ENCODE peak calls at places on chromosomes 12 and 14, in eight cellular contexts. S is hepatocyte, V is heart left ventricle, N is upper lobe of right lung, L is mesendoderm, Q is pancreas, G is lung, X is fibroblast of lung. B is an unnamed sample.
A peak's percentile ranks its signal among the peaks of the same experiment; 100 is the strongest.

GRCh38 chr14:79251278-79251677 is 960.0 kb downstream of the DIO2 start:
- DNase-seq in V (no peak), S (no peak), G (no peak), L (no peak), Q (no peak), X (no peak), N (no peak), B (no peak)

GRCh38 chr12:44246481-44247105 is 410.7 kb downstream of the TMEM117 start:
- DNase-seq in L (no peak), X (peak; percentile 72), N (no peak), G (no peak), V (no peak), S (no peak), Q (no peak), B (no peak)

GRCh38 chr14:51167587-51168219 is 72.3 kb upstream of the TMX1 start:
- DNase-seq in N (no peak), S (no peak), V (no peak), X (peak; percentile 61), L (no peak), G (no peak), Q (no peak), B (no peak)

GRCh38 chr14:97833291-97833690 is 1036.1 kb downstream of the VRK1 start:
- DNase-seq in L (no peak), S (no peak), Q (no peak), V (no peak), N (no peak), G (no peak), X (no peak), B (no peak)

GRCh38 chr12:6373022-6373787 is 2.2 kb downstream of the SCNN1A start:
- DNase-seq in G (no peak), L (no peak), X (no peak), V (no peak), N (no peak), Q (no peak), S (no peak), B (peak; percentile 62)

GRCh38 chr12:129723260-129723659 is 180.6 kb downstream of the TMEM132D start:
- DNase-seq in N (no peak), V (no peak), S (no peak), G (no peak), Q (no peak), L (no peak), X (no peak), B (no peak)

GRCh38 chr12:132881853-132882252 is 5.6 kb downstream of the CHFR start:
- DNase-seq in Q (no peak), L (no peak), N (no peak), S (no peak), X (peak; percentile 6), G (no peak), V (no peak), B (no peak)

GRCh38 chr12:114812858-114813761 is 129.1 kb upstream of the TBX3 start:
- DNase-seq in L (peak; percentile 40), X (peak; percentile 46), V (no peak), S (peak; percentile 63), G (no peak), Q (no peak), N (no peak), B (no peak)

GRCh38 chr12:53676715-53677611 is 1.1 kb upstream of the ATP5MC2 start:
- DNase-seq in S (peak; percentile 35), V (peak; percentile 52), G (no peak), Q (peak; percentile 58), N (peak; percentile 73), L (peak; percentile 85), X (peak; percentile 35), B (peak; percentile 41)

GRCh38 chr12:91778091-91778819 is 367.4 kb downstream of the BTG1 start:
- DNase-seq in Q (no peak), X (peak; percentile 30), L (no peak), S (peak; percentile 8), N (no peak), V (no peak), G (no peak), B (no peak)
- H3K4me3 ChIP-seq in Q (no peak overlapping the region), X (peak overlapping the region; percentile 4), L (no peak overlapping the region), S (no peak overlapping the region), N (no peak overlapping the region), V (no peak overlapping the region), G (no peak overlapping the region), B (no peak overlapping the region)

GRCh38 chr12:4275869-4276253 is 2.3 kb downstream of the CCND2 start:
- DNase-seq in G (no peak), S (no peak), L (peak; percentile 53), Q (no peak), X (no peak), V (no peak), N (no peak), B (peak; percentile 49)

GRCh38 chr12:4274960-4275868 is 1.7 kb downstream of the CCND2 start:
- DNase-seq in S (peak; percentile 53), X (no peak), V (no peak), G (no peak), N (no peak), L (no peak), Q (no peak), B (no peak)

GRCh38 chr12:4277856-4278581 is 4.5 kb downstream of the CCND2 start:
- DNase-seq in V (peak; percentile 41), S (no peak), G (no peak), Q (no peak), N (no peak), L (no peak), X (no peak), B (no peak)

GRCh38 chr12:4277205-4277543 is 3.6 kb downstream of the CCND2 start:
- DNase-seq in Q (no peak), G (no peak), N (no peak), X (no peak), V (no peak), S (no peak), L (no peak), B (no peak)

DNA sequence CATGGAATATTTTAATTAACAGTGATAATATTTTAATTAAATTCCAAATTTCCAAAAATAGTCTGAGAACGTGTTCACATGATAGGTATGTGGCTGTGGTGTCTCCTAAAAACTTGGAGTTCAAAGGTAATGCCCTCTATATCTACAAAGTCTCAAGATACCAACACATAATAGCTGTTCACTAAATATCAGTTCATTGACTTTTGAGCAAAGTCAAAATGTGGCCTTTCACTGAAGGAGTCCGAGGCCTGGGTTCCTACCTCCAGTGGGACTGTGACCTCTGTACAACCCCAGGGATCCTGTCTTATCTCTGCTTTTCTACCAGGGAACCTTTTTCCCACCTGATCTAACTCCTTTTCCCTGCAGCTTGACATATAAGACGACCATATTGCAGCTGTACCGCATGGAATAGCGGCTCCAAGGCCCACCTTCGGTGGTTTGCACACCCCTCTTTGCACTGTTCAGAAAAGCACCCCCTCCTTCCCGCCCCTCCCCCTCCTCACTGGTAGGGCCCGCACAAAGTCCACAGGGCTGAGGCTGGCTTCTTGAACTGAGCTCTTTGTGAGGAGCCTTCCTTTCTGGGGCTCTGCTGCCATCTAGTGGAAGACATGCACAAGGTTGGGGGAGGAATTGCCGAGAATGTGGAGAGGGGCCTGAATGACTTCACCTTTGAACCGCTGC is 3.1 kb downstream of the CCND2 start:
- DNase-seq in V (peak; percentile 90), X (peak; percentile 78), N (peak; percentile 87), S (peak; percentile 94), L (peak; percentile 97), G (peak; percentile 93), Q (peak; percentile 84), B (peak; percentile 90)
- H3K4me1 ChIP-seq in V (peaks cover 46% of the 10 kb centered on the region), X (peaks cover 2% of the 10 kb centered on the region), N (peaks cover 60% of the 10 kb centered on the region), S (peaks cover 64% of the 10 kb centered on the region), L (peaks cover 10% of the 10 kb centered on the region), G (peaks cover 19% of the 10 kb centered on the region), Q (peaks cover 16% of the 10 kb centered on the region), B (peaks cover 73% of the 10 kb centered on the region)

DNA sequence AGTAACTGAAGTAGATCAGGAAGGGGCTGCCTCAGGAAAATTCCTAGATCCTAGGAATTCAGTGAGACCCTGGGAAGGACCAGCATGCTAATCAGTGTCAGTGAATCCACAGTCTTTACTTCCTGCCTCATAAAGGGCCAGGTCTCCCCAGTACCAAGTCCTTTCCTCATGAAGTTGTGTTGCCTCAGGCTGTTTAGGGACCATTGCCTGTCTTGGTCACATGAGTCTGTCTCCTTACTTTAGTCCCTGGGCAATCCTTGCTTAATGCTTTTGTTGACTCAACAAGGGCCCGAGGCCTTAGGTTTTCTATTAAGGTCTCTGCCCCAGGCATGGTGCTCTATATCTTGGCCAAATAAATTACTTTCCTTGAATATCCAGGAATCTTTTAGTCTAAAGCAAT is 16.1 kb upstream of the ATF1 start:
- DNase-seq in X (no peak), S (peak; percentile 26), V (no peak), L (peak; percentile 94), Q (no peak), G (no peak), N (no peak), B (no peak)
- H3K4me3 ChIP-seq in X (no peak overlapping the region), S (no peak overlapping the region), V (no peak overlapping the region), L (no peak overlapping the region), Q (no peak overlapping the region), G (no peak overlapping the region), N (no peak overlapping the region), B (no peak overlapping the region)

DNA sequence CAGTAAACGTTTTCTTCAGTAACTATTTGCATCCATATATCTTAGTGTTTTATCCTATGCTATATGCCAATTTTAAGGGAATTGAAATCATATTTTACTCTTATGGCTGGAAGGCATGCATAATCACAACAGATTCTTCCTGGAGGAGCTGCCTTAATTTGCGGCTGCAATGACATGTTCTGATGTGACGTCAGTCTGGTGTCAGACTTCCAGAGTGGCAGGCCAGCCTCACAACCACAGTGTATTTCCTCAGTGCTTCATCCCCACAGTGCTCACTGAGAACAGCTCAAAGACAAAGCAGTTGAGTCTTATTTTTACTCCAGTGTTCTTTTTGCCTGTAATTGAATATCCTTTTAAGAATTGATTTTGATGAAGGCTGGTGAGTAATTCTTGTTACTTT is 107.1 kb downstream of the PLEKHA5 start:
- DNase-seq in N (no peak), X (peak; percentile 65), V (peak; percentile 27), L (no peak), S (no peak), G (no peak), Q (no peak), B (no peak)
- H3K4me1 ChIP-seq in N (peaks cover 16% of the 10 kb centered on the region), X (peaks cover 26% of the 10 kb centered on the region), V (peaks cover 8% of the 10 kb centered on the region), L (peaks cover 4% of the 10 kb centered on the region), S (peaks cover 18% of the 10 kb centered on the region), G (peaks cover 20% of the 10 kb centered on the region), Q (peaks cover 23% of the 10 kb centered on the region), B (no peaks in the 10 kb centered on the region)

GRCh38 chr12:112978163-112979081 is at the start of gene OAS2:
- DNase-seq in L (no peak), V (peak; percentile 70), Q (no peak), S (no peak), N (peak; percentile 73), G (peak; percentile 55), X (peak; percentile 15), B (peak; percentile 80)

GRCh38 chr12:112979281-112979680 is 962 bp downstream of the OAS2 start:
- DNase-seq in N (no peak), V (peak; percentile 23), Q (no peak), L (no peak), G (no peak), S (no peak), X (no peak), B (peak; percentile 48)

GRCh38 chr12:112977641-112978040 is 678 bp upstream of the OAS2 start:
- DNase-seq in L (no peak), N (no peak), V (no peak), S (no peak), X (no peak), Q (no peak), G (no peak), B (no peak)

GRCh38 chr12:112974904-112975303 is 3.4 kb upstream of the OAS2 start:
- DNase-seq in V (no peak), Q (no peak), L (no peak), X (no peak), S (no peak), G (no peak), N (no peak), B (no peak)

DNA sequence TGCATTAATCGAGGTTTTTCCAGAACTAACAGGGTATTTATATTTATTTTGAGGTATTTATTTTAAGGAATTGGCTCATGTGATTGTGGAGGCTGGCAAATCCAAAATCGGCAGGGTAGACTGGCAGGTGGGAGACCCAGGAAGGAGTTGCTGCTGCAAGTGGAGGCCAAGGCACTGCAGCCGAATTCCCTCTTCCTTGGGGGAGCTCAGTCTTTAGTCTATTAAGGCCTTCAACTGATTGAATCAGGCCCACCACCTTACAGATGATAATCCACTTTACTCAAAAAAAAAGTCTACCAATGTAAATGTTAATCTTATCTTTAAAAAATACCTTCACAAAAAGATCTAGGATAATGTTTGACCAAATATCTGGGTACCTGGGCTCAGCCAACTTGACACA is 1.2 kb upstream of the OAS2 start:
- DNase-seq in L (no peak), X (no peak), N (no peak), V (no peak), Q (no peak), S (no peak), G (no peak), B (no peak)
- H3K4me3 ChIP-seq in L (no peak overlapping the region), X (no peak overlapping the region), N (no peak overlapping the region), V (no peak overlapping the region), Q (no peak overlapping the region), S (no peak overlapping the region), G (no peak overlapping the region), B (no peak overlapping the region)